ENCODE peak calls at places on chromosomes 11 and 22, in nine cellular contexts. J is coronary artery; I is SK-N-SH; S is A549; P is GM23338; X is ovary; T is body of pancreas; C is CD8-positive, alpha-beta T cell; L is upper lobe of left lung. W is an unnamed sample.
A peak's percentile ranks its signal among the peaks of the same experiment; 100 is the strongest.

GRCh38 chr22:38864361-38865191 is 7.4 kb downstream of the CBX6 start:
- DNase-seq in P (peak; percentile 67), J (peak; percentile 76), L (peak; percentile 49), I (no peak), S (no peak), C (no peak), X (peak; percentile 62), T (peak; percentile 55), W (peak; percentile 5)

GRCh38 chr11:121082670-121083069 is 18.4 kb upstream of the TECTA start:
- DNase-seq in S (no peak), P (peak; percentile 81), C (no peak), T (no peak), X (no peak), J (no peak), I (no peak), L (no peak), W (no peak)

GRCh38 chr11:77108436-77108835 is 5.8 kb downstream of the OMP start:
- DNase-seq in S (no peak), P (no peak), L (no peak), J (no peak), X (no peak), C (no peak), T (no peak), I (no peak), W (no peak)

GRCh38 chr11:32131321-32131720 is 40.4 kb downstream of the RCN1 start:
- DNase-seq in L (no peak), C (no peak), P (no peak), T (no peak), S (no peak), J (no peak), X (no peak), I (no peak), W (no peak)

GRCh38 chr22:41899110-41899509 is 15.8 kb downstream of the SHISA8 start:
- DNase-seq in P (no peak), L (no peak), T (no peak), S (no peak), C (no peak), J (no peak), X (no peak), I (no peak), W (no peak)

GRCh38 chr22:49213731-49214352 is 613.8 kb downstream of the BRD1 start:
- DNase-seq in X (peak; percentile 1), C (peak; percentile 13), S (no peak), J (no peak), I (no peak), T (no peak), P (no peak), L (peak; percentile 6), W (no peak)

GRCh38 chr11:64400667-64401066 is 41.7 kb downstream of the RPS6KA4 start:
- DNase-seq in P (no peak), J (no peak), T (peak; percentile 48), X (no peak), L (no peak), S (no peak), I (no peak), C (no peak), W (no peak)

GRCh38 chr11:75598264-75598663 is 36.2 kb downstream of the SERPINH1 start:
- DNase-seq in T (no peak), I (no peak), P (no peak), L (no peak), S (no peak), C (no peak), J (no peak), X (no peak), W (no peak)

GRCh38 chr22:22938672-22939536 is 51.3 kb downstream of the IGLL5 start:
- DNase-seq in J (no peak), S (no peak), I (no peak), P (no peak), T (no peak), L (no peak), C (no peak), X (no peak), W (no peak)

GRCh38 chr11:120675171-120675570 is 163.6 kb downstream of the GRIK4 start:
- DNase-seq in S (no peak), L (no peak), C (no peak), X (no peak), J (no peak), P (no peak), I (no peak), T (no peak), W (no peak)

GRCh38 chr11:121291896-121292502 is 572 bp upstream of the SC5D start:
- DNase-seq in T (peak; percentile 11), L (no peak), J (no peak), X (no peak), S (no peak), I (peak; percentile 3), P (peak; percentile 36), C (no peak), W (no peak)

GRCh38 chr11:69196322-69197169 is 40.8 kb downstream of the SMIM38 start:
- DNase-seq in J (no peak), S (no peak), T (no peak), C (no peak), I (no peak), X (no peak), L (no peak), P (no peak), W (no peak)

GRCh38 chr11:18669211-18669593 is 29.4 kb upstream of the TMEM86A start:
- DNase-seq in T (peak; percentile 19), C (no peak), P (no peak), J (no peak), S (no peak), I (no peak), L (no peak), X (no peak), W (no peak)

GRCh38 chr11:36034572-36035331 is 90.9 kb downstream of the LDLRAD3 start:
- DNase-seq in I (peak; percentile 35), T (no peak), L (no peak), P (no peak), S (peak; percentile 62), X (no peak), J (no peak), C (no peak), W (no peak)

GRCh38 chr22:41397143-41397811 is 15.5 kb downstream of the TEF start:
- DNase-seq in P (no peak), L (no peak), X (no peak), S (no peak), T (no peak), I (no peak), J (no peak), C (no peak), W (no peak)

GRCh38 chr11:3755151-3755550 is 42.2 kb downstream of the NUP98 start:
- DNase-seq in I (no peak), P (no peak), C (no peak), L (no peak), J (no peak), X (no peak), T (no peak), S (no peak), W (no peak)

GRCh38 chr11:3747704-3748103 is 49.6 kb downstream of the NUP98 start:
- DNase-seq in J (no peak), C (no peak), X (no peak), P (no peak), L (no peak), S (no peak), I (no peak), T (peak; percentile 9), W (no peak)

GRCh38 chr11:3753110-3753509 is 44.2 kb downstream of the NUP98 start:
- DNase-seq in C (no peak), T (no peak), J (no peak), P (no peak), I (no peak), X (no peak), L (no peak), S (no peak), W (no peak)
- TF ChIP-seq CTCF in C (no peak), T (no peak), J (no peak), P (no peak), I (no peak), X (no peak), L (no peak), S (no peak), W (no peak)

GRCh38 chr22:29641052-29641780 is 37.8 kb downstream of the NF2 start:
- DNase-seq in L (no peak), I (no peak), S (no peak), J (no peak), C (no peak), T (no peak), P (no peak), X (no peak), W (no peak)
- H3K27ac ChIP-seq in L (no peak overlapping the region), I (no peak overlapping the region), S (no peak overlapping the region), J (no peak overlapping the region), C (no peak overlapping the region), T (peak overlapping the region; percentile 30), P (peak overlapping the region; percentile 23), X (no peak overlapping the region), W (no peak overlapping the region)

GRCh38 chr11:133872160-133872559 is 26.8 kb upstream of the SPATA19 start:
- DNase-seq in S (no peak), T (no peak), L (no peak), J (no peak), P (no peak), X (no peak), I (no peak), C (no peak), W (no peak)
- TF ChIP-seq CTCF in S (no peak), T (no peak), L (no peak), J (no peak), P (no peak), X (no peak), I (no peak), C (no peak), W (no peak)

DNA sequence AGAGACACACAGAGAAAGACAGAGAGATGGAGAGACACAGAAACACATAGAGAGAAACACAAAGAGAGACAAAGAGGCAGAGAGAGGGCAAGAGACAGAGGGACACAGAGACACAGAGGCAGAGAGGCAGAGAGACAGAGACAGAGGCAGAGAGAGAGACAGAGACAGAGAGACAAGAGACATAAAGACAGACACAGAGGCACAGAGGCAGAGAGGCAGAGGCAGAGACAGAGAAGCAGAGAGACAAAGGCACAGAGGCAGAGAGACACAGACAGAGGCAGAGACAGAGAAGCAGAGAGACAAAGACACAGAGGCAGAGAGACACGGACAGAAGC is 6.3 kb downstream of the TNNI2 start:
- DNase-seq in C (no peak), S (no peak), L (no peak), P (no peak), J (no peak), T (no peak), X (no peak), I (no peak), W (no peak)
- H3K27ac ChIP-seq in C (no peak overlapping the region), S (peak overlapping the region; percentile 22), L (peak overlapping the region; percentile 85), P (no peak overlapping the region), J (no peak overlapping the region), T (peak overlapping the region; percentile 98), X (no peak overlapping the region), I (no peak overlapping the region), W (no peak overlapping the region)

GRCh38 chr22:29026579-29026978 is 35.1 kb downstream of the C22orf31 start:
- DNase-seq in T (no peak), C (no peak), I (no peak), P (no peak), X (no peak), J (no peak), S (no peak), L (no peak), W (no peak)
- TF ChIP-seq CTCF in T (no peak), C (no peak), I (no peak), P (no peak), X (no peak), J (no peak), S (no peak), L (no peak), W (no peak)